ENCODE peak calls at places on chromosomes 7 and 10, in four cellular contexts. L, V, H and R are unnamed samples.

GRCh38 chr7:155899596-155899995 is 87.3 kb upstream of the SHH start:
- DNase-seq in V (no peak), H (no peak), L (no peak), R (no peak)

GRCh38 chr10:68562666-68563522 is 2.8 kb downstream of the TET1 start:
- DNase-seq in H (no peak), L (no peak), V (peak; percentile 67), R (peak; percentile 16)

GRCh38 chr10:82811621-82812020 is 936.6 kb downstream of the NRG3 start:
- DNase-seq in L (peak; percentile 5), H (no peak), V (peak; percentile 12), R (peak; percentile 14)

GRCh38 chr7:94301024-94301588 is 93.6 kb upstream of the COL1A2 start:
- DNase-seq in V (peak; percentile 25), L (no peak), H (no peak), R (no peak)

GRCh38 chr7:136294977-136295376 is 317.8 kb upstream of the MTPN start:
- DNase-seq in L (no peak), H (no peak), V (no peak), R (no peak)

GRCh38 chr7:158976468-158976848 is 120.1 kb downstream of the DYNC2I1 start:
- DNase-seq in H (peak; percentile 31), V (no peak), L (no peak), R (no peak)

GRCh38 chr10:6748981-6749630 is 169.0 kb upstream of the PRKCQ start:
- DNase-seq in H (no peak), L (no peak), V (no peak), R (no peak)

GRCh38 chr10:87656431-87657072 is 3.1 kb upstream of the PAPSS2 start:
- DNase-seq in V (peak; percentile 37), L (no peak), H (no peak), R (no peak)

GRCh38 chr7:55533050-55533728 is 39.1 kb downstream of the VOPP1 start:
- DNase-seq in H (peak; percentile 98), L (peak; percentile 52), V (no peak), R (peak; percentile 87)

GRCh38 chr10:72379062-72379461 is 24.3 kb upstream of the DNAJB12 start:
- DNase-seq in H (no peak), L (no peak), V (no peak), R (no peak)

GRCh38 chr10:30701471-30702173 is 72.1 kb upstream of the LYZL2 start:
- DNase-seq in H (peak; percentile 87), V (no peak), L (no peak), R (no peak)

GRCh38 chr7:5423844-5424688 is 432 bp upstream of the TNRC18 start:
- DNase-seq in V (peak; percentile 94), L (no peak), H (no peak), R (peak; percentile 93)

GRCh38 chr10:62581351-62581750 is 207.2 kb downstream of the ZNF365 start:
- DNase-seq in V (no peak), L (no peak), H (no peak), R (no peak)

GRCh38 chr7:114979388-114979787 is 57.5 kb downstream of the MDFIC start:
- DNase-seq in V (no peak), H (no peak), L (no peak), R (no peak)

GRCh38 chr7:94907026-94907419 is 371 bp upstream of the PPP1R9A start:
- DNase-seq in H (no peak), V (no peak), L (no peak), R (no peak)

GRCh38 chr7:150363872-150364271 is 4.8 kb upstream of the REPIN1 start:
- DNase-seq in L (no peak), H (no peak), V (no peak), R (no peak)

GRCh38 chr10:61257956-61258496 is 195.2 kb downstream of the TMEM26 start:
- DNase-seq in V (no peak), L (no peak), H (no peak), R (no peak)

GRCh38 chr10:79321494-79321882 is 25.8 kb upstream of the PPIF start:
- DNase-seq in V (no peak), H (no peak), L (no peak), R (no peak)

GRCh38 chr7:70241776-70242175 is 643.5 kb downstream of the AUTS2 start:
- DNase-seq in H (no peak), V (no peak), L (no peak), R (no peak)

GRCh38 chr7:111735661-111736323 is 173.5 kb upstream of the IMMP2L start:
- DNase-seq in V (peak; percentile 92), L (no peak), H (no peak), R (peak; percentile 40)

DNA sequence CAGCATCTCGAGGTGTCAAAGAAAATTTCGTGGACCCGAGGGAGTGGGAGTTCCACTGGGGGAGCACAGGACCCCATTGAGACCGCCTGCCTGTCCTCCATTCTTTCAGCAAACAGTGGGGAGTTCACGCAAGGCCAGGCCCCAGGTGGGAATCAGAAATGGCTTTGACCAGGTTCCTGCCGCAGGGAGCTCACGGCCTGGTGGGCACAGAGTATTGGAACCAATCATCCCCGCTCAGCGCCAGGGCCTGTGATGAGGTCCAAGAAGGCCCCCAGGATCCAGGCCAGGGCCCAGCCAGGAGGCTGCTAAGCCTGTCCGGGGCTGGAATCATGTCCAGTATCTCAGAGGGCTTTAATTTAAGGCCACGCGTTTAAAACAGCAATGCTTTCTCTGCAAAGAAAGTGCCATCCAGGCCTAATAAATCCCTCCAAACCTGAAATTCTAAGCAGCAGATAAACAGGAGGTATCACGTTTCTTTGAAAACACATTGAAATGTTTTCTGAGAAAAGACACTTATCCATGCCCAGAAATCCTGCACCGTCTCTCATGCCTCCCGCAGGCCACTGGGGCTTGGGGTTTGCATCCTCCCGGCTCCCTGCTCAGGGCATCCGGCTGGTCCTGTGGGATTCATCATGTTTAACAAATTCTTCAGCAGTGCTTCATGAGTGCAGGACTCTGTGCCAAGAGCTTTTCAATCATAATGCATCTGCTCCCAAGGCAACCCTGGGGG is 125.6 kb downstream of the OAT start:
- DNase-seq in V (no peak), L (no peak), H (no peak), R (no peak)
- TF ChIP-seq SPI1 in V (no peak), L (no peak), H (no peak), R (no peak)

GRCh38 chr7:32957326-32958045 is at the start of gene FKBP9:
- DNase-seq in H (no peak), L (peak; percentile 78), V (peak; percentile 94), R (peak; percentile 30)
- TF ChIP-seq SPI1 in H (no peak), L (no peak), V (no peak), R (no peak)

GRCh38 chr10:98394855-98395440 is 20.0 kb downstream of the PYROXD2 start:
- DNase-seq in V (no peak), L (no peak), H (no peak), R (no peak)
- TF ChIP-seq SPI1 in V (no peak), L (no peak), H (no peak), R (no peak)

GRCh38 chr7:23894891-23895569 is 185.0 kb downstream of the STK31 start:
- DNase-seq in L (no peak), H (no peak), V (no peak), R (no peak)
- TF ChIP-seq SPI1 in L (no peak), H (no peak), V (no peak), R (no peak)

DNA sequence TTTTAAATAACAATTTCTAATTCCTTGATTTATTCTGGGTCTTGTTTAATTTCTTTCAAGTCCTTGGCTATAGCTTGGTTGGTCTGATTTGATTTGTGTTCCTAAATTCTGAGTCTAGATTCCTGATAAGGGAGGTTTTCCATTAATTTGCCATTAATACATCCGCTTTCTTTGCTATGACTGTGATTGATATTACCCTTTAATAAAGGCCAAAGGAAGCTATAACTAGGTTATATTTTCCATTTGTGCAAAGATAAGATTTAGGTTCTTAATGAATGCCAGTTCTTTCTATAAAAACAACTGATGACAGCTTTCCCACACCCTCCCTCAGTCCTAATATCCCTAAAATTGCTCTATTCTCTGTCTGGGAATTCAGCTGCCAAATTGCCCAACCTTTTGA is 28.2 kb downstream of the NDUFB2 start:
- DNase-seq in V (no peak), H (no peak), L (no peak), R (no peak)
- TF ChIP-seq SPI1 in V (no peak), H (no peak), L (no peak), R (no peak)